ENCODE peak calls at places on chromosomes 7 and 10, in six cellular contexts. B, M, W, H, L and U are unnamed samples. For H3K4me1 and H3K27me3, the result is how much of the 10 kb centered on the place peaks cover.

GRCh38 chr7:34043461-34044318 is 138.4 kb downstream of the BMPER start:
- DNase-seq in B (no peak), M (no peak), W (no peak), H (no peak), L (no peak), U (no peak)

GRCh38 chr10:75592888-75593643 is 161.6 kb downstream of the LRMDA start:
- DNase-seq in B (peak), M (peak), W (no peak), H (no peak), L (no peak), U (no peak)

GRCh38 chr10:718143-718700 is 28.8 kb upstream of the DIP2C start:
- DNase-seq in B (no peak), M (no peak), W (no peak), H (no peak), L (no peak), U (no peak)

GRCh38 chr7:67937717-67938191 is 941.1 kb downstream of the TYW1 start:
- DNase-seq in B (no peak), M (peak), W (no peak), H (no peak), L (peak), U (peak)

GRCh38 chr7:140190588-140190987 is 13.8 kb upstream of the KDM7A start:
- DNase-seq in B (no peak), M (no peak), W (no peak), H (no peak), L (no peak), U (no peak)

GRCh38 chr7:136555933-136556332 is 312.5 kb upstream of the CHRM2 start:
- DNase-seq in B (no peak), M (no peak), W (no peak), H (no peak), L (no peak), U (no peak)

GRCh38 chr7:86930554-86931307 is 128.7 kb downstream of the ELAPOR2 start:
- DNase-seq in B (no peak), M (no peak), W (no peak), H (no peak), L (no peak), U (no peak)

GRCh38 chr7:135801045-135801693 is 52.6 kb upstream of the FAM180A start:
- DNase-seq in B (peak), M (no peak), W (peak), H (no peak), L (peak), U (peak)

GRCh38 chr7:80467069-80467468 is 44.8 kb downstream of the GNAT3 start:
- DNase-seq in B (no peak), M (no peak), W (no peak), H (no peak), L (no peak), U (no peak)

GRCh38 chr10:96250349-96250748 is 21.0 kb downstream of the BLNK start:
- DNase-seq in B (no peak), M (no peak), W (no peak), H (no peak), L (no peak), U (no peak)

DNA sequence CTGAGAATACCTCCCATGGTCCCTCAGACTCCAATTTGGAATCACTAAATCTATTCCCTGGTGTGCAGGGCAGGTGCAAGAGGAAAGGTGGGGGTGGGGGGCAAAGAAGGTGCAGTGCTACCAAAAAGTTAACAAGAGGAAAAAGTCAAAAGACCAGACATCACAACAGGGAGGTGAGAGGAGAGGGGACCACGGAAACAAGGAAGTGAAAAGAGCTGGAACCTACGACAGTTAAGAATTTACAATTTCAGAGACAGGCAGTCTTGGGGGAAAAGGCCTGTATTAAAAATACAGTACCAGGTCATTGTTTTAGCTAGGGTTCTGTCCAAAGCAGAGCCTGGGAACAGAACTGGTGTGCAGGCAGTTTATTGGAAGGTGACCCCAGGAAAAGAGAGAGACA is 14.6 kb downstream of the ITGB1 start:
- DNase-seq in B (no peak), M (no peak), W (no peak), H (no peak), L (no peak), U (no peak)
- H3K4me1 ChIP-seq in B (under half), M (under half), W (half or more), H (half or more), L (under half), U (half or more)

DNA sequence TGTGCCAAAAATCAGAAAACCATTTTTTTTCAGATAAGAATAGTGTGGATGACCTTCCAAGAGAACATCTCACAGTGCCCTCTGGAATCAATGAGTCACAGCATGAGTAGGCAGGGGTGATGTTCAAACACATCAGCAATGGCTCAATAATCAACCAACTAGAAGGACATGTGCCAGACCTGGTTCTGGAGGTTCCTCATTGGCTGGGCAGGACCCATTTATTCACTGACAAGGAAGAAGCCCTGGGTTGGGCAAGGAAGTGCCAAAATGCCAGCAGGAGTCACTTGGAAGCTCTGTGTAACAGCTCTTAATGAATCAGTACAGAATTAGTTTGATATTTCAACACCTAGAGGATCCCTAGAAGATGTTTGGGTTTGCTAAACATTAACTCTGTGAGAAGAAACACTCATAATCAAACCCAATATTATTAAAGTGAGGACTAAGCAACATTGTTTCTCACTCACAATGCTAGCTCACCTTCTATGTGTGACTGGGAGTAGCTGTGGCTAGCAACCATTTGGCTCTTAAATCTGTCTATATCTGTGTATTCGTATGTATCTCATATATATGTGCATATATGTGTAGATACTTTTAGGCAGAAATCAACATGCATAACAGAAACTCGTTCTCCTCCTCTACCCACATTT is 72.3 kb upstream of the APBB1IP start:
- DNase-seq in B (no peak), M (no peak), W (no peak), H (no peak), L (no peak), U (peak)
- H3K27me3 ChIP-seq in B (under half), M (under half), W (under half), H (under half), L (under half), U (under half)

GRCh38 chr10:125029584-125030242 is 87.8 kb downstream of the ZRANB1 start:
- DNase-seq in B (no peak), M (no peak), W (no peak), H (no peak), L (no peak), U (no peak)
- H3K4me1 ChIP-seq in B (under half), M (under half), W (under half), H (half or more), L (under half), U (under half)

DNA sequence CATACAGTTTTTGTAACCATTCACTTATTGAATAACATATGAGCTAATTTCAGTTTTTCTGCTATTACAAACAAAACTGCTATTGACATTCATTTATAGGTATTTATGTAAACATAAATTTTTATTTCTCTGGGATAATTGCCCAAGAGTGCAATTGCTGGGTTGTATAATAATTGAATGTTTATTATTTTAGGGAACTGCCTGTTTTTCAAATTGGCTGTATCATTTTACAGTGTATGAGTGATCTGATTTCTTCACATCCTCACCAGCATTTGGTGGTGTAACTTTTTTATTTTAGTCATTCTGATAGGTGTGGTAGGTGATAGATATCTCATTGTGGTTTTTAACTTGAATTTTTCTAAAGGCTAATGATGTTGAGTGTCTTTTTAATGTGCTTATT is 26.4 kb downstream of the KIF11 start:
- DNase-seq in B (no peak), M (no peak), W (no peak), H (no peak), L (no peak), U (no peak)
- H3K27me3 ChIP-seq in B (under half), M (under half), W (under half), H (under half), L (under half), U (under half)